ENCODE peak calls at places on chromosomes 4 and X, in five cellular contexts. N is WTC11; A is kidney tubule cell; L is activated CD8-positive, alpha-beta memory T cell treated with anti-CD3 and anti-CD28 coated beads for 48 hours; X is suprapubic skin. W is an unnamed sample.

GRCh38 chr4:97394653-97395052 is 748.6 kb downstream of the STPG2 start:
- DNase-seq in A (peak), L (no peak), N (no peak), X (no peak), W (peak)

GRCh38 chr4:65383589-65384305 is 286.5 kb downstream of the EPHA5 start:
- DNase-seq in N (no peak), A (peak), X (no peak), L (no peak), W (peak)

GRCh38 chrX:85963736-85964135 is 83.6 kb downstream of the CHM start:
- DNase-seq in A (peak), N (no peak), X (no peak), L (no peak), W (peak)

GRCh38 chrX:63128509-63128908 is 222.6 kb downstream of the SPIN4 start:
- DNase-seq in A (peak), X (no peak), L (no peak), N (peak), W (no peak)

GRCh38 chrX:15769300-15769954 is 20.9 kb upstream of the ZRSR2 start:
- DNase-seq in A (no peak), N (no peak), L (no peak), X (no peak), W (no peak)

GRCh38 chr4:83174844-83175414 is 60.4 kb upstream of the PLAC8 start:
- DNase-seq in L (no peak), N (no peak), A (no peak), X (no peak), W (no peak)

GRCh38 chr4:169260217-169260866 is 10.4 kb downstream of the SH3RF1 start:
- DNase-seq in N (peak), L (no peak), X (no peak), A (no peak), W (no peak)

GRCh38 chr4:10386044-10386443 is 71.2 kb downstream of the ZNF518B start:
- DNase-seq in N (no peak), L (no peak), X (no peak), A (no peak), W (no peak)

GRCh38 chrX:110167952-110168451 is 149.9 kb downstream of the AMMECR1 start:
- DNase-seq in X (no peak), A (peak), N (peak), L (peak), W (no peak)

GRCh38 chr4:154781983-154782293 is 866 bp downstream of the RBM46 start:
- DNase-seq in N (no peak), A (no peak), X (no peak), L (no peak), W (no peak)

GRCh38 chr4:88291003-88291402 is 6.6 kb upstream of the PPM1K start:
- DNase-seq in L (no peak), A (peak), X (no peak), N (no peak), W (peak)

GRCh38 chr4:972651-973424 is 531 bp downstream of the DGKQ start:
- DNase-seq in A (peak), N (peak), X (no peak), L (peak), W (no peak)

GRCh38 chr4:15002659-15003440 is 569 bp downstream of the CPEB2 start:
- DNase-seq in L (peak), X (peak), N (peak), A (peak), W (peak)

GRCh38 chrX:3346436-3347329 is at the start of gene MXRA5:
- DNase-seq in N (peak), X (no peak), L (no peak), A (peak), W (peak)

GRCh38 chr4:104727643-104728042 is 232.9 kb upstream of the CXXC4 start:
- DNase-seq in N (no peak), A (no peak), L (no peak), X (no peak), W (no peak)

GRCh38 chr4:128810331-128810870 is 901 bp downstream of the JADE1 start:
- DNase-seq in A (peak), L (no peak), N (no peak), X (peak), W (no peak)

W was measured in astrocyte of the spinal cord.